ENCODE peak calls at places on chromosomes 6 and 20, in six cellular contexts. W is cardiac muscle cell; S is left ventricle myocardium inferior; T is heart left ventricle; E is CD4-positive, CD25-positive, alpha-beta regulatory T cell; Z is MM.1S. F is an unnamed sample. For H3K4me1, the result is how much of the 10 kb centered on the place peaks cover.

GRCh38 chr20:17617212-17617867 is 47.5 kb downstream of the DSTN start:
- DNase-seq in Z (no peak), S (peak), E (peak), W (peak), T (no peak), F (peak)

GRCh38 chr20:33890557-33890956 is 79.4 kb downstream of the CHMP4B start:
- DNase-seq in S (no peak), E (no peak), T (no peak), W (no peak), Z (no peak), F (no peak)

GRCh38 chr6:47669684-47670515 is 28.5 kb upstream of the ADGRF4 start:
- DNase-seq in S (no peak), Z (no peak), E (no peak), W (peak), T (no peak), F (no peak)

GRCh38 chr20:36519944-36520343 is 21.4 kb upstream of the MYL9 start:
- DNase-seq in T (no peak), Z (no peak), W (no peak), E (no peak), S (no peak), F (no peak)

GRCh38 chr6:90284236-90284744 is 12.4 kb downstream of the BACH2 start:
- DNase-seq in T (no peak), W (no peak), S (no peak), E (no peak), Z (peak), F (no peak)

GRCh38 chr6:3665608-3666007 is 85.9 kb downstream of the PXDC1 start:
- DNase-seq in T (no peak), W (no peak), Z (no peak), E (no peak), S (no peak), F (no peak)

GRCh38 chr6:92050216-92050615 is 1369.1 kb downstream of the EPHA7 start:
- DNase-seq in T (no peak), Z (no peak), S (no peak), E (no peak), W (no peak), F (no peak)

GRCh38 chr6:156928972-156929371 is 151.8 kb downstream of the ARID1B start:
- DNase-seq in E (no peak), Z (no peak), S (no peak), T (no peak), W (no peak), F (no peak)

GRCh38 chr6:109396319-109396718 is 14.1 kb upstream of the CD164 start:
- DNase-seq in E (no peak), S (no peak), T (no peak), Z (no peak), W (no peak), F (no peak)

GRCh38 chr6:54267798-54268197 is 40.4 kb upstream of the TINAG start:
- DNase-seq in Z (peak), S (no peak), W (peak), E (no peak), T (no peak), F (peak)

GRCh38 chr20:25865715-25866656 is 169.3 kb upstream of the ZNF337 start:
- DNase-seq in T (peak), Z (peak), S (peak), W (peak), E (peak), F (peak)

GRCh38 chr6:96520039-96520850 is 1.4 kb upstream of the UFL1 start:
- DNase-seq in W (no peak), T (no peak), S (no peak), E (no peak), Z (no peak), F (no peak)

GRCh38 chr6:133787859-133788505 is 100.9 kb upstream of the TCF21 start:
- DNase-seq in E (no peak), T (no peak), S (no peak), Z (no peak), W (peak), F (no peak)

GRCh38 chr6:137892271-137892708 is 25.2 kb downstream of the TNFAIP3 start:
- DNase-seq in E (no peak), W (no peak), T (no peak), Z (peak), S (no peak), F (no peak)

GRCh38 chr6:138231399-138231886 is 13.2 kb upstream of the PBOV1 start:
- DNase-seq in Z (no peak), T (no peak), E (no peak), W (no peak), S (no peak), F (no peak)

GRCh38 chr6:111888928-111889696 is 15.9 kb upstream of the FYN start:
- DNase-seq in E (no peak), Z (no peak), T (no peak), W (peak), S (peak), F (no peak)

GRCh38 chr6:55578537-55579363 is at the start of gene HMGCLL1:
- DNase-seq in W (peak), S (peak), E (no peak), T (peak), Z (no peak), F (peak)

GRCh38 chr6:24923885-24924401 is 11.8 kb downstream of the RIPOR2 start:
- DNase-seq in T (no peak), E (no peak), Z (no peak), W (no peak), S (no peak), F (no peak)

DNA sequence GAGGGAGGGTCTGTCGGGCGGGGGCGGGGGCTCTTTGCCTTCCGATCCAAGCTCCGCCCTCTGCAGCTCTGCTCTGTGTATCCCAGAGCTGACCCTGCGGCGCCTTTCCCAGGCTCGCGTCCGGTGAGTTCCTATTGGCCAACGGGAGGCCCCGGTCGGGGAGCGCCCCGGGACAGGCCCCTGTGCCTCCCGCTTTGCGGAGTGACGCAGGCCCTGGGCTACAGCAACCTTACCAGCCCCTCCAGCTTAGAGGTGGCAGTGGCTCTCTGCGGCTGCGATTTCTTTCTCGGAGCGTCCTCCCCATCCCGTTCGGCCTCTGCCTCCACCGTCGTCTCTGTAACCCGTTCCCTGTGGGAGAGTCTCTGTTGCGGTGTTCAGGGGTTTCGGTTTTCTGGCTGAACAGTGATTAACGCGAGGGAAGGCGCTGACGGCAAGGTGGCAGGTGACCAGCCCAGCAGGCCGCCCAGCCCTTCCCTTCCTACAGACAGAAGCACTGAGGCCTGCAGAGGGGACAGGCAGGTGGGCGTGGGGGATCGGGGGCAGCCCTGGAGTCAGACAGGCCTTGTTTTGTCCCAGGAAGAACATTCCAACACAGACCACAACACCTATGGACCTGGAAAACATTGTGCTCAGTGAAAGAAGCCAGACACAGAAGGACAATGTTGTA is 18.1 kb upstream of the CEBPB start:
- DNase-seq in S (peak), E (no peak), Z (no peak), W (peak), T (peak), F (peak)
- H3K4me3 ChIP-seq in S (peak), E (no peak), Z (peak), W (peak), T (peak), F (peak)

GRCh38 chr6:43768983-43769525 is 957 bp upstream of the VEGFA start:
- DNase-seq in T (peak), Z (no peak), W (no peak), S (peak), E (no peak), F (peak)

GRCh38 chr6:43771210-43771857 is 1.3 kb downstream of the VEGFA start:
- DNase-seq in W (peak), T (peak), Z (peak), E (peak), S (peak), F (peak)

GRCh38 chr6:43770417-43771209 is 602 bp downstream of the VEGFA start:
- DNase-seq in T (peak), W (peak), S (peak), E (no peak), Z (peak), F (peak)

GRCh38 chr6:43768506-43768860 is 1.5 kb upstream of the VEGFA start:
- DNase-seq in S (no peak), W (no peak), Z (no peak), E (no peak), T (no peak), F (no peak)

GRCh38 chr6:43769526-43770416 is at the start of gene VEGFA:
- DNase-seq in W (peak), Z (peak), T (peak), S (peak), E (peak), F (peak)
- H3K4me1 ChIP-seq in W (under half), Z (under half), T (under half), S (half or more), E (under half), F (under half)

DNA sequence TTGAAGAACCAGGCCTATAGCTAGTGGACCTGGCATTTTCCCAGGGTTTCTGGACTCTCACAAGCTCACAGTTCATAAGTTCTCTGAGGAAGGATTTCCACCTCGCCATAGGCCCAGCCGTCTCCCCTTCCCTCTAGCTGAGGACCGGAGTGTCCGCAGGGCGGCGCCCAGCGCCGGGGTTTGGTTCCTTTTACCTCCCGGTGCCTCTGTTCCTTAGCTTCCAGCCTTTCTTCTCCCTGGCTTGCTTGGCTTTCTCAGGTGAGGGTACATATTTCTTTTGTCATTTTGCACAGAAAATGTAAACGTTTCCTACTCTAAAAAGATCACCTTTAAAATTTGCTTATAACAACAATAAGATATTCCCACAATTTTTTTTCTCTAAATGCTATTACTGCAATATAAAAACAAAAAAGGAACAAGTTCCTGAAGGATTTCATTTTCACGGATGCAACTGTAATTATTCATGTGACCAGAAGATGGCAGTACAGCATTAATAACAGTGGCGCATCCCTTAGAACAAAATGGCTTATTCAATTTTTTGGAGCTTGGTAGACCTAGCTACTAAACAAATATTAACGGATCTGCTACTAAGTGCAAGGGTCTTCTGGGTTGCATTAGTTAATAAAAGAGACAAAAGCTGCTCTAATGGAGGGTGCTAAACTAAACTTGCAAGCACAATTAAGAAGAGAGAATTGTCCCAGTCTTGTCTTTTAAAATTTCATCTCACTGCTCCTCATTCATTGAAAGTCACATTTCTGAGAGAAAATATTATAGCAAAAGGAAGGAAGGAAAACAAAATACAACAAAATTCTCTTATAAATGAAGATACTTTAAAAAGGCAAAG is 172.9 kb downstream of the ADGRG6 start:
- DNase-seq in Z (peak), T (no peak), W (peak), E (no peak), S (no peak), F (no peak)
- H3K4me3 ChIP-seq in Z (no peak), T (no peak), W (no peak), E (no peak), S (no peak), F (no peak)

DNA sequence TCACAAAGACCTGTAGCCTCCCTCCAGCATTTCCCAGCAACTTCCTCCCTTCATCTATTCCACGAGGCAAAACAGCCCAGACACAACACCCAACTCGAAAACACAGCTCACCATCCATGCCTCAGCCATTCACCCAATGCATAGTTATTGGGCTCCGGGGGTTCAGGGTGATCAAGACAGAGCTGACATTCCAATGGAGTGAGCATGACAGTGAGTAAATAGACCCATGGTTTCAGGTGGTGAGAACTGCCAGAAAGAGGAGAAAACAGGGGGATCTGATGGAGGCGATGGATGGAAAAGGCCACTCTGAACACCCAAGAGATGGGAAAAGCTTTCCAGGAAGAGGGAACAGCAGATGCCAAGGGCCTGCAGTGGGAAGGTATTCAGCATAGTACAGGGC is 5.9 kb downstream of the CASS4 start:
- DNase-seq in Z (no peak), S (no peak), E (no peak), W (no peak), T (no peak), F (no peak)
- H3K4me1 ChIP-seq in Z (under half), S (under half), E (under half), W (under half), T (under half), F (under half)

DNA sequence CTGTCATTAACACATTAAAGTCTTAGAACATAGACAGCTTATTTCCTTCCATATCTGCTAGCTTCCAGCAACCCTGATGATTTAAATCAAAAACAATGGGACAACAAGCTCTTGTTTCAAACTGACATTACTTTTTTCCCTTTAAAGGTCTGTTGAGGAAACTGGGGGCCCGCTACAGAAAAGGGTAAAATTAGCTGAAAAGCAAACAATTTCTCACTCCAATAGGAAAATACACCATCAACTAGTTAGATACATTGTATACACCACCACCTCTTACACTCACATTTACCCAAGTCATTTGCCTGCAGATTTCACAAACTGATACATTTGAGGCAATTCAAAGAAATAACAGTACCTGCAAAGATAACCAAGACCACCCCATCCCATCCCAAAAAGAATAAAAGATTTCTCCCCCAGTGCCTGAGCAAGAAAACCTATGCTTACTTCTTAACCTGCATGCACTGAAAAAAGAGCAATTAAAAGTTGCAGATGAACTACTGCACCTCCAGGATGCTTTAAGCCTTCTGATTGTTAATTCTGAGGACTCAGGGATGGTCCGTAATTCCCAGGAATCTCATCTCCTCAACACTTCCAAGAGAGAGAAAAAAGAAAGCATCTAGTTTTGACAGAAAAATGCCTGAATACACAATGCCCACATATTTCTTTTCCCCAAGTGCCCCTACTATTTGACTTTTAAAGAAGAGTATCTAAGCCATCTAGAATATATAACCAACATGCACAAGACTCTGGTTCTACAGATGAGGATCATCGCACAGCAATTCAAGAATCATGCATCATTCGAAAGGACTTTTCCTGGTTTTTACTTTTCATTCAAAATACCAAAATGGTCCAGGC is 5.6 kb downstream of the ZMYND8 start:
- DNase-seq in S (no peak), T (no peak), Z (no peak), W (no peak), E (no peak), F (no peak)
- H3K4me3 ChIP-seq in S (peak), T (peak), Z (peak), W (peak), E (peak), F (no peak)

GRCh38 chr20:51508158-51508557 is 34.4 kb downstream of the NFATC2 start:
- DNase-seq in Z (no peak), T (no peak), W (no peak), E (no peak), S (no peak), F (no peak)
- H3K4me1 ChIP-seq in Z (under half), T (under half), W (half or more), E (under half), S (under half), F (under half)

F was measured in lung.